ENCODE peak calls at places on chromosome 22, in nine cellular contexts. Q is endothelial cell; V is mammary epithelial cell; O is progenitor cell of endocrine pancreas; T is CD8-positive, alpha-beta T cell; S is lung; L is HCT116; P is epithelial cell of esophagus; W is cardiac muscle cell. E is an unnamed sample.

GRCh38 chr22:38835888-38836301 is 7.9 kb downstream of the NPTXR start:
- DNase-seq in Q (no peak), V (peak), O (no peak), T (no peak), S (no peak), L (no peak), P (no peak), W (peak), E (no peak)

GRCh38 chr22:41998361-41999261 is at the start of gene WBP2NL:
- DNase-seq in Q (no peak), V (peak), O (no peak), T (peak), S (peak), L (no peak), P (peak), W (peak), E (no peak)

GRCh38 chr22:36808611-36809344 is 8.1 kb downstream of the PVALB start:
- DNase-seq in Q (no peak), V (no peak), O (no peak), T (no peak), S (no peak), L (no peak), P (no peak), W (no peak), E (no peak)

GRCh38 chr22:17234144-17234623 is 14.9 kb upstream of the ADA2 start:
- DNase-seq in Q (peak), V (no peak), O (no peak), T (no peak), S (no peak), L (peak), P (no peak), W (peak), E (peak)

GRCh38 chr22:38177926-38178604 is 3.6 kb downstream of the PLA2G6 start:
- DNase-seq in Q (no peak), V (peak), O (no peak), T (no peak), S (no peak), L (peak), P (peak), W (peak), E (no peak)

GRCh38 chr22:30265851-30266444 is 703 bp downstream of the OSM start:
- DNase-seq in Q (no peak), V (no peak), O (no peak), T (peak), S (peak), L (no peak), P (no peak), W (no peak), E (no peak)

GRCh38 chr22:37176464-37177061 is 11.5 kb downstream of the C1QTNF6 start:
- DNase-seq in Q (no peak), V (no peak), O (no peak), T (no peak), S (no peak), L (no peak), P (no peak), W (peak), E (no peak)

GRCh38 chr22:25051073-25051472 is 98.6 kb downstream of the KIAA1671 start:
- DNase-seq in Q (no peak), V (no peak), O (no peak), T (no peak), S (no peak), L (peak), P (no peak), W (no peak), E (no peak)

GRCh38 chr22:32761251-32761903 is 40.1 kb upstream of the TIMP3 start:
- DNase-seq in Q (no peak), V (no peak), O (no peak), T (no peak), S (no peak), L (no peak), P (peak), W (no peak), E (no peak)

GRCh38 chr22:32760396-32760795 is 41.1 kb upstream of the TIMP3 start:
- DNase-seq in Q (no peak), V (no peak), O (no peak), T (no peak), S (no peak), L (no peak), P (no peak), W (no peak), E (no peak)

GRCh38 chr22:32765117-32765618 is 36.3 kb upstream of the TIMP3 start:
- DNase-seq in Q (no peak), V (no peak), O (no peak), T (no peak), S (no peak), L (no peak), P (no peak), W (no peak), E (no peak)

GRCh38 chr22:32760815-32761214 is 40.7 kb upstream of the TIMP3 start:
- DNase-seq in Q (no peak), V (no peak), O (no peak), T (no peak), S (no peak), L (no peak), P (no peak), W (no peak), E (no peak)

DNA sequence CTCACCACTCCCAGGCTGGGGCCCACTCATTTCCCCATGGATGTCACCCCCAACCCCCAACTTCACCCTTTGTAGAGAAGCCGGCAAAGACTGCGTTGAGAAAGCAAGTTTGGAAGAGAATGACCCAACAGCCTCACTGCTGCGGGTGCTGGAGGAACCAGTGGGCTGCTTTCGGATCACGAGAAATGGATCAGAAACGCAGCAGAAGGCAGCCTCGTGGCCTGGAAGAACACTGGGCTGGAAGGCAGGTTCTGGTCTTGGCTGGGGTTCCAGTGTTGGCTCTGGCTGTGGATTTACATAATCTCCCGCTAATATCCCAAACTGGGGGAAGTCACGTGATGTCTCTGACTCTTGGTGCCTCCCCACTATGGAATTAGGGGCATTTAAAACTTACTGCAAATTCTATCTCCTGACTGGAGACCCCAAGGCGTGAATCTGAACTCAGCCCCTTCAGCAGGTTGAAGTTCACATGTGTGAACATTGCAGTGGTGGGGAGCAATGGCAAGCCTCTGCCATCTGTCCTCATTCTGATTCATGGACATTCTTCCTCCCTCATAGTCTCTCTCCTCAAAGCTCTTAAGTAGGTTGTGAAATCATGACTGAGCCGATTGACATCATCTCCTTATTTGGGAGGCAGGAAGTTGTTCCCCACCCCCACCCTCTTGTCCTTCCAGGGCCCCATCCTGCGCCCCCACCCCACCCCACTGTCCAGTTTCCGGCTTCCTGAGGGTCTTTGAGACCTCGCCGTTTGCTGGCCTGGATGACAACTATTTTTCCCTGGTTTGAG is 37.0 kb upstream of the TIMP3 start:
- DNase-seq in Q (no peak), V (peak), O (no peak), T (no peak), S (peak), L (no peak), P (peak), W (peak), E (peak)
- TF ChIP-seq CTCF in Q (no peak), V (no peak), O (no peak), T (no peak), S (no peak), L (no peak), P (no peak), W (no peak), E (no peak)

GRCh38 chr22:28951969-28952521 is 68.7 kb downstream of the ZNRF3 start:
- DNase-seq in Q (no peak), V (no peak), O (no peak), T (no peak), S (no peak), L (no peak), P (no peak), W (peak), E (no peak)
- TF ChIP-seq CTCF in Q (no peak), V (no peak), O (no peak), T (no peak), S (no peak), L (no peak), P (peak), W (peak), E (no peak)

DNA sequence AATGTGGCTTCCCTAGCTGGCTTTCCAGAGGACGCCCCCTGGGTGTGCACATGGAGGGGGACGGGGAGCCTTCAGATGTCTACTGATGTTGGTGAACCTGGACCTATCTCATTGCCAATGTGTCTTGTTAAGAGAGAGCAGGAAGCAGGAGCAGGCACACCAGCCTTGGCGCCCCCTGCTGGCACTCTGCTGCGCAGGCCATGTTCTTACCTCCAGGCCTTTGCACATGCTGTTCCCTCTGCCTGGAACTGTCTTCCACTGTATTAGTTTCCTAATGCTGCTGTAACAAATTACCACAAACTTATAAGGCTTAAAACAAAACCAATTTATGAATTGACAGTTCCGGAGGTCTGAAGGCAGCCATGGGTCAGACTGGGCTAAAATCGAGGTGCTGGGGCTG is 23.6 kb upstream of the MN1 start:
- DNase-seq in Q (no peak), V (no peak), O (no peak), T (no peak), S (no peak), L (no peak), P (no peak), W (no peak), E (peak)
- TF ChIP-seq CTCF in Q (peak), V (peak), O (peak), T (no peak), S (no peak), L (peak), P (peak), W (peak), E (peak)

GRCh38 chr22:46679711-46680269 is 58.3 kb downstream of the CERK start:
- DNase-seq in Q (no peak), V (no peak), O (no peak), T (no peak), S (no peak), L (no peak), P (no peak), W (no peak), E (no peak)

GRCh38 chr22:46682011-46682731 is 55.9 kb downstream of the CERK start:
- DNase-seq in Q (no peak), V (no peak), O (no peak), T (no peak), S (no peak), L (no peak), P (no peak), W (no peak), E (no peak)

GRCh38 chr22:46678003-46678657 is 57.9 kb downstream of the GRAMD4 start:
- DNase-seq in Q (no peak), V (no peak), O (no peak), T (no peak), S (no peak), L (no peak), P (no peak), W (no peak), E (no peak)

GRCh38 chr22:46678785-46679700 is 58.9 kb downstream of the GRAMD4 start:
- DNase-seq in Q (no peak), V (no peak), O (no peak), T (no peak), S (no peak), L (no peak), P (no peak), W (no peak), E (no peak)

DNA sequence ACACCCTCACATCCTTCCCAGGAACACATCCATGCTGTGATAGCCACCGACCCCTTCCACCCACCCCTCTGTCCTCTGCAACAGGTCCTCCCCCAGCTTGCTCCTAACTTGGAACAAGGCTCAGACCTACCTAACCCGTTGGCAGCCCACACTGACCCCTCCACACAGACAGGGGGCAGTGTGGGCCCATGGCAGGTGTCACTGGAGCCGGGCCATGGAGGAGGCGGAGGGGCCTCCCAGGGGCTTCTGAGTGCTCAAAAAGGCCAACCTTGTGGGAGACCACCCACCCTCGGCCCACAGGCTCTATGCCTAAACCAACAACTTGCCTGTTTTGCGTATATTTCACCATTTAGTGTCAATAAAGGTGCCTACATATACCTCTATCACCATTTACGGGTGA is 57.0 kb downstream of the CERK start:
- DNase-seq in Q (peak), V (no peak), O (no peak), T (no peak), S (no peak), L (no peak), P (no peak), W (no peak), E (no peak)
- TF ChIP-seq CTCF in Q (peak), V (no peak), O (no peak), T (peak), S (no peak), L (peak), P (peak), W (peak), E (no peak)

GRCh38 chr22:43795320-43795719 is 16.8 kb downstream of the EFCAB6 start:
- DNase-seq in Q (no peak), V (no peak), O (no peak), T (no peak), S (no peak), L (no peak), P (no peak), W (no peak), E (no peak)

GRCh38 chr22:43800970-43801369 is 11.1 kb downstream of the EFCAB6 start:
- DNase-seq in Q (no peak), V (no peak), O (no peak), T (no peak), S (no peak), L (no peak), P (no peak), W (no peak), E (no peak)

GRCh38 chr22:43798492-43798891 is 13.6 kb downstream of the EFCAB6 start:
- DNase-seq in Q (no peak), V (no peak), O (no peak), T (no peak), S (no peak), L (no peak), P (no peak), W (no peak), E (no peak)

GRCh38 chr22:43792905-43793304 is 19.2 kb downstream of the EFCAB6 start:
- DNase-seq in Q (no peak), V (no peak), O (no peak), T (no peak), S (no peak), L (no peak), P (no peak), W (no peak), E (no peak)

DNA sequence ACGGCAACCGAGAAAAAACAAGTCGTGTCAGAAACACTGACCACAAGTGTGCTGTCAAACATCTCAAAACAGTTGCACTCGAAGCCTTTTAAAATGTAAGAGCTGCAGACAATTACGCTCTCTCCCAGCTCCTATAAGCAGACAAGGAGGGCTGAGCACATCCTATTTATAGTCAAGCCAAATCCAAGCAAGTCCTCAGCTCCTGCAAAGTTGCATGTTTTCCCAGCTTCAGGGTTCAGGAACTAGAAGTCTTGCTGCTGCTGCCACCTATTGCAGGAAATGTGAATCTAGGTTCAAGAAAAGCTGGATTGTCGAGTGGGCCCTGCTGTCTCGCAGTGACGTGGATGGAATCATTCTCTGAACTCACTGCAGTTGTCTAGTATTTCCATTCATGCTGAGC is 15.5 kb downstream of the EFCAB6 start:
- DNase-seq in Q (peak), V (peak), O (no peak), T (no peak), S (no peak), L (peak), P (peak), W (peak), E (no peak)
- TF ChIP-seq CTCF in Q (no peak), V (peak), O (peak), T (no peak), S (no peak), L (peak), P (peak), W (peak), E (peak)

GRCh38 chr22:31291716-31292644 is at the start of gene PIK3IP1:
- DNase-seq in Q (peak), V (peak), O (peak), T (peak), S (peak), L (peak), P (peak), W (peak), E (peak)
- TF ChIP-seq CTCF in Q (no peak), V (peak), O (peak), T (peak), S (peak), L (peak), P (peak), W (peak), E (peak)

DNA sequence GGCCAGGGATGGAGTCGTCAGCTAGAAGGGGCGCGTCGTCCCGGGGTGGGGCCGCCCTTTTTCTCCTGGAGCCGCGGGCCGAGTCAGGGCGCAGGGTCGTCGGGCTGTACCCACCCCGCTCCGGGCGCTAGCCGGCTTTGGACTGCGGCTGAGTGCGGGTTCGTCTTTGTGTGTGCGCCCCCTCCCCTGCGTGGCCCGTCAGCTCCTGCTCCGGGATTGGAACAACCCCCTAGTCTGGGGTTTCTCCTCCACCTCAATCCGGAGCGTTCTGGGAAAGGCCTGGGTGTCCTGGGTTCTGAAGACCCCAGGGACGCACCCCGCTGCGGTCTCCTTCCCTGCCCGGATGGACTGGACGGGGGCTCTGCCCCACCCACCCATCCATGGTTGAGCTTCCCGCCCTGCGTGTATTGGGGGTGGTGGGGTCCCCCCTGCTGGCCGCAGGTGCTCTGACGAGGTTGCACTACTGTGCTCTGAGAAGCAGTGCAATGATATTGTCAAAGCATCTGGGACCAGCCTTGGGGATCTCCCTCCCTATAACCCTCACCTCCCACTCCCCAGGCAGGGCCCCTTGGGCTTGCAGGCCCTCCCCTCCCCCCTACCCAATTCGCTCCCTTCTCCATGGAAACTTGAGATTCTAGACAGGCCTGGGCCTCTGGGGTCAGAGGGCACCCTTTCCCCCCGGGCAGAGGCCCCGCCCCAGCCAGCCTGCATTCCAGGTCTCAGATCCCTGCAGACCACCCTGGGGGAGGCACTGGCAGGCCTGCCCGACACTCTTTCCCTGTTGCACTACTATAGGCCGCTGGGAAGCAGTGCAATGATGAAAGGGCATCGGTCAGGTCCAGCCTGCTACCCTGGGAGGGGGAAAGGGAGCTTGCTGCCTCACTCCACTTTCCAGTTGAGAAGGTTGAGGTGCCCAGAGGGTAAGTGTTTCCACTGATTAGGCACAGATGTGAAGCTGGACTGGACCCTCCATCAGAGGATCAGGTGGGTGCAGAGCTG is 10.7 kb downstream of the SDF2L1 start:
- DNase-seq in Q (no peak), V (no peak), O (no peak), T (no peak), S (no peak), L (no peak), P (no peak), W (no peak), E (peak)
- TF ChIP-seq CTCF in Q (no peak), V (no peak), O (peak), T (no peak), S (no peak), L (no peak), P (no peak), W (no peak), E (no peak)

GRCh38 chr22:22933807-22934542 is 46.4 kb downstream of the IGLL5 start:
- DNase-seq in Q (no peak), V (no peak), O (no peak), T (no peak), S (no peak), L (no peak), P (no peak), W (no peak), E (no peak)
- TF ChIP-seq CTCF in Q (no peak), V (no peak), O (no peak), T (no peak), S (no peak), L (no peak), P (no peak), W (no peak), E (no peak)

E was measured in neural crest cell.